ENCODE peak calls at places on chromosomes 13 and 19, in four cellular contexts. C is Calu3, J is astrocyte of the hippocampus, S is NCI-H2107. R is an unnamed sample.

GRCh38 chr13:92143766-92144165 is 745.3 kb downstream of the GPC5 start:
- DNase-seq in C (no peak), J (no peak), S (no peak), R (no peak)

GRCh38 chr19:6820237-6820636 is 47.7 kb downstream of the VAV1 start:
- DNase-seq in J (no peak), S (no peak), C (no peak), R (no peak)

GRCh38 chr19:35400773-35401100 is 29.9 kb downstream of the GPR42 start:
- DNase-seq in C (no peak), J (no peak), S (no peak), R (no peak)

GRCh38 chr13:113369881-113370280 is 6.0 kb upstream of the GRTP1 start:
- DNase-seq in C (no peak), S (no peak), J (no peak), R (no peak)

GRCh38 chr13:111396457-111396856 is 76.0 kb downstream of the TEX29 start:
- DNase-seq in S (no peak), J (no peak), C (no peak), R (no peak)

GRCh38 chr13:78323848-78324247 is 279.5 kb downstream of the POU4F1 start:
- DNase-seq in S (no peak), C (no peak), J (no peak), R (no peak)

GRCh38 chr13:24032252-24032651 is 128.3 kb upstream of the SPATA13 start:
- DNase-seq in C (no peak), J (peak), S (no peak), R (no peak)

GRCh38 chr19:57830071-57830602 is at the start of gene ZNF587B:
- DNase-seq in S (no peak), C (no peak), J (peak), R (no peak)

GRCh38 chr19:18119243-18120105 is 21.9 kb downstream of the MAST3 start:
- DNase-seq in S (no peak), C (no peak), J (no peak), R (no peak)

GRCh38 chr13:53778937-53779336 is 750.3 kb downstream of the OLFM4 start:
- DNase-seq in J (no peak), S (no peak), C (no peak), R (no peak)

GRCh38 chr19:46717034-46717715 is at the start of gene PRKD2:
- DNase-seq in C (peak), J (peak), S (peak), R (no peak)

GRCh38 chr13:29270536-29271045 is 324.9 kb downstream of the SLC7A1 start:
- DNase-seq in J (no peak), C (no peak), S (no peak), R (no peak)

GRCh38 chr13:51942189-51942588 is 69.1 kb downstream of the ATP7B start:
- DNase-seq in C (peak), J (no peak), S (peak), R (no peak)

GRCh38 chr13:99986751-99987150 is 5.2 kb downstream of the ZIC2 start:
- DNase-seq in C (no peak), J (peak), S (no peak), R (no peak)

GRCh38 chr19:40348961-40349507 is 539 bp downstream of the PLD3 start:
- DNase-seq in J (peak), C (peak), S (no peak), R (no peak)

GRCh38 chr13:28313579-28313978 is 175.2 kb downstream of the PAN3 start:
- DNase-seq in S (no peak), C (no peak), J (no peak), R (no peak)

GRCh38 chr19:13094771-13095392 is 7.8 kb downstream of the LYL1 start:
- DNase-seq in J (no peak), S (no peak), C (no peak), R (no peak)

GRCh38 chr19:41299046-41299754 is 10.8 kb upstream of the CCDC97 start:
- DNase-seq in C (no peak), S (no peak), J (no peak), R (no peak)

GRCh38 chr13:63184693-63185092 is 1769.0 kb upstream of the PCDH20 start:
- DNase-seq in J (peak), S (no peak), C (no peak), R (no peak)

GRCh38 chr19:46416077-46416709 is 2.8 kb upstream of the CCDC8 start:
- DNase-seq in S (peak), J (peak), C (peak), R (no peak)

GRCh38 chr19:55777528-55777927 is 8.6 kb downstream of the RFPL4AL1 start:
- DNase-seq in J (no peak), S (no peak), C (peak), R (peak)

GRCh38 chr19:18280247-18281081 is 958 bp downstream of the JUND start:
- DNase-seq in C (peak), J (peak), S (peak), R (no peak)

GRCh38 chr13:78632956-78633355 is 26.0 kb downstream of the OBI1 start:
- DNase-seq in C (no peak), J (peak), S (no peak), R (no peak)

GRCh38 chr19:33171916-33172359 is 22.2 kb upstream of the LRP3 start:
- DNase-seq in C (no peak), S (no peak), J (no peak), R (no peak)

GRCh38 chr13:50523307-50523706 is 320.2 kb downstream of the DLEU7 start:
- DNase-seq in J (no peak), C (no peak), S (no peak), R (no peak)

GRCh38 chr19:57105976-57106610 is 13.7 kb upstream of the USP29 start:
- DNase-seq in J (no peak), S (no peak), C (no peak), R (no peak)

GRCh38 chr13:100484708-100485107 is 103.9 kb downstream of the GGACT start:
- DNase-seq in C (no peak), J (no peak), S (no peak), R (no peak)

GRCh38 chr19:1422360-1422759 is 15.0 kb downstream of the DAZAP1 start:
- DNase-seq in C (no peak), J (no peak), S (no peak), R (no peak)

GRCh38 chr19:16447015-16447384 is 24.8 kb downstream of the EPS15L1 start:
- DNase-seq in C (peak), J (peak), S (no peak), R (no peak)

GRCh38 chr13:33676700-33677048 is 141.3 kb upstream of the RFC3 start:
- DNase-seq in J (peak), C (peak), S (peak), R (no peak)

R was measured in Panc1.